ENCODE peak calls at places on chromosomes 7 and 10, in five cellular contexts. L is HEK293T; U is ovary; T is hypothalamus; P is activated naive CD4-positive, alpha-beta T cell treated with anti-CD3 and anti-CD28 coated beads for 36 hours. M is an unnamed sample.

GRCh38 chr7:107982918-107983389 is 20.0 kb downstream of the LAMB1 start:
- DNase-seq in L (no peak), U (no peak), T (no peak), P (no peak), M (peak; percentile 39)

GRCh38 chr10:97553575-97554100 is 18.9 kb upstream of the ANKRD2 start:
- DNase-seq in L (peak; percentile 82), U (peak; percentile 60), T (peak; percentile 68), P (peak; percentile 78), M (peak; percentile 51)

GRCh38 chr10:126634915-126635314 is 35.6 kb downstream of the C10orf90 start:
- DNase-seq in L (no peak), U (no peak), T (no peak), P (no peak), M (peak; percentile 71)

GRCh38 chr10:21336476-21337170 is 188.9 kb downstream of the SKIDA1 start:
- DNase-seq in L (peak; percentile 29), U (peak; percentile 76), T (no peak), P (peak; percentile 17), M (peak; percentile 60)

GRCh38 chr10:93816123-93816747 is 58.5 kb downstream of the LGI1 start:
- DNase-seq in L (peak; percentile 72), U (peak; percentile 21), T (peak; percentile 73), P (peak; percentile 66), M (peak; percentile 70)

GRCh38 chr10:124697837-124698559 is 46.2 kb downstream of the FAM53B start:
- DNase-seq in L (no peak), U (no peak), T (no peak), P (peak; percentile 73), M (peak; percentile 24)

GRCh38 chr7:139771001-139771956 is 6.5 kb downstream of the HIPK2 start:
- DNase-seq in L (no peak), U (no peak), T (no peak), P (no peak), M (peak; percentile 58)

GRCh38 chr7:145123502-145123901 is 287.6 kb upstream of the TPK1 start:
- DNase-seq in L (no peak), U (no peak), T (no peak), P (no peak), M (no peak)

GRCh38 chr10:14476641-14477407 is 146.1 kb upstream of the FRMD4A start:
- DNase-seq in L (no peak), U (no peak), T (no peak), P (no peak), M (no peak)

GRCh38 chr7:29122081-29122480 is 24.3 kb downstream of the CPVL start:
- DNase-seq in L (no peak), U (no peak), T (no peak), P (no peak), M (no peak)

GRCh38 chr7:100655908-100656674 is at the start of gene ACTL6B:
- DNase-seq in L (peak; percentile 89), U (peak; percentile 41), T (peak; percentile 85), P (peak; percentile 60), M (peak; percentile 75)

GRCh38 chr10:96400465-96400864 is 41.7 kb upstream of the OPALIN start:
- DNase-seq in L (no peak), U (no peak), T (peak; percentile 21), P (no peak), M (peak; percentile 73)

GRCh38 chr7:23205861-23206510 is 24.1 kb downstream of the NUP42 start:
- DNase-seq in L (no peak), U (no peak), T (no peak), P (no peak), M (no peak)

GRCh38 chr10:102796407-102797176 is 40.6 kb downstream of the CYP17A1 start:
- DNase-seq in L (no peak), U (peak; percentile 80), T (peak; percentile 49), P (peak; percentile 79), M (peak; percentile 83)

GRCh38 chr10:70381491-70382421 is 669 bp downstream of the LRRC20 start:
- DNase-seq in L (peak; percentile 16), U (peak; percentile 24), T (peak; percentile 58), P (peak; percentile 42), M (no peak)

GRCh38 chr10:22183771-22184466 is 33.9 kb downstream of the EBLN1 start:
- DNase-seq in L (no peak), U (no peak), T (no peak), P (no peak), M (no peak)

M was measured in SK-MEL-5.